ENCODE peak calls at places on chromosomes 13 and 19, in eight cellular contexts. T is uterus; B is aorta; S is CD8-positive, alpha-beta T cell; H is AG04450; N is ovary; O is left lung; D is cardiac muscle cell. U is an unnamed sample.

GRCh38 chr13:79525458-79525857 is 44.5 kb downstream of the NDFIP2 start:
- DNase-seq in N (no peak), H (no peak), D (no peak), O (no peak), B (no peak), S (no peak), T (no peak), U (no peak)

GRCh38 chr13:114015608-114016295 is 41.9 kb upstream of the C13orf46 start:
- DNase-seq in B (peak; percentile 76), D (no peak), H (no peak), O (peak; percentile 83), S (no peak), N (no peak), T (no peak), U (peak; percentile 76)

GRCh38 chr13:30616927-30617314 is 799 bp upstream of the USPL1 start:
- DNase-seq in B (no peak), D (peak; percentile 89), H (peak; percentile 46), O (no peak), T (peak; percentile 64), N (peak; percentile 73), S (no peak), U (no peak)

GRCh38 chr19:9936151-9937000 is at the start of gene OLFM2:
- DNase-seq in D (peak; percentile 55), H (no peak), S (no peak), O (no peak), N (peak; percentile 56), T (peak; percentile 54), B (no peak), U (peak; percentile 76)

GRCh38 chr19:10449037-10449436 is 28.7 kb downstream of the PDE4A start:
- DNase-seq in O (no peak), H (no peak), S (no peak), T (no peak), D (no peak), N (no peak), B (no peak), U (no peak)

GRCh38 chr13:106768991-106769390 is 201.1 kb upstream of the ARGLU1 start:
- DNase-seq in T (no peak), S (no peak), O (no peak), H (no peak), N (no peak), D (no peak), B (no peak), U (no peak)

GRCh38 chr13:67515895-67516294 is 285.8 kb upstream of the PCDH9 start:
- DNase-seq in B (no peak), N (no peak), H (peak; percentile 66), T (no peak), O (no peak), D (no peak), S (no peak), U (no peak)

GRCh38 chr19:35501684-35502083 is 11.4 kb upstream of the KRTDAP start:
- DNase-seq in T (peak; percentile 34), O (peak; percentile 75), N (peak; percentile 35), D (no peak), B (peak; percentile 64), H (no peak), S (no peak), U (no peak)

GRCh38 chr13:114101325-114101821 is 31.1 kb downstream of the RASA3 start:
- DNase-seq in H (no peak), B (peak; percentile 82), T (peak; percentile 41), D (no peak), N (no peak), S (no peak), O (peak; percentile 71), U (no peak)

GRCh38 chr13:79435549-79435948 is 29.5 kb upstream of the RBM26 start:
- DNase-seq in B (no peak), T (no peak), N (no peak), O (no peak), D (no peak), S (no peak), H (no peak), U (no peak)

GRCh38 chr19:18308051-18308947 is 14.6 kb downstream of the LSM4 start:
- DNase-seq in H (no peak), S (no peak), T (no peak), O (no peak), N (no peak), B (no peak), D (no peak), U (no peak)

GRCh38 chr13:105471683-105472082 is 1063.8 kb downstream of the EFNB2 start:
- DNase-seq in T (no peak), D (no peak), N (no peak), H (no peak), O (no peak), B (no peak), S (no peak), U (no peak)

GRCh38 chr13:29799041-29799440 is 51.4 kb downstream of the UBL3 start:
- DNase-seq in H (no peak), O (no peak), T (no peak), S (no peak), D (no peak), N (no peak), B (no peak), U (no peak)

GRCh38 chr19:31266196-31266595 is 83.0 kb downstream of the TSHZ3 start:
- DNase-seq in N (peak; percentile 42), D (no peak), B (no peak), O (no peak), H (no peak), S (no peak), T (no peak), U (no peak)

GRCh38 chr19:7242601-7243258 is 51.5 kb downstream of the INSR start:
- DNase-seq in N (peak; percentile 47), O (no peak), D (no peak), B (no peak), H (no peak), T (no peak), S (no peak), U (no peak)

GRCh38 chr19:33804021-33804799 is 7.5 kb downstream of the KCTD15 start:
- DNase-seq in N (peak; percentile 75), S (no peak), O (no peak), H (no peak), T (peak; percentile 81), D (no peak), B (peak; percentile 90), U (peak; percentile 83)

GRCh38 chr19:38320969-38321339 is 1.3 kb downstream of the KCNK6 start:
- DNase-seq in B (no peak), D (no peak), N (no peak), O (no peak), H (no peak), T (no peak), S (no peak), U (peak; percentile 60)
- H3K4me3 ChIP-seq in B (peak overlapping the region; percentile 67), D (no peak overlapping the region), N (peak overlapping the region; percentile 54), O (no peak overlapping the region), H (no peak overlapping the region), T (peak overlapping the region; percentile 54), S (no peak overlapping the region), U (no peak overlapping the region)

GRCh38 chr13:73189365-73189764 is 130.6 kb downstream of the KLF5 start:
- DNase-seq in O (no peak), B (no peak), D (no peak), T (no peak), H (no peak), S (no peak), N (no peak), U (no peak)
- H3K27ac ChIP-seq in O (no peak overlapping the region), B (no peak overlapping the region), D (no peak overlapping the region), T (no peak overlapping the region), H (no peak overlapping the region), S (no peak overlapping the region), N (no peak overlapping the region), U (no peak overlapping the region)

GRCh38 chr13:42615691-42616090 is 41.7 kb downstream of the TNFSF11 start:
- DNase-seq in S (no peak), H (no peak), T (no peak), D (no peak), N (no peak), O (no peak), B (no peak), U (no peak)

GRCh38 chr13:42612021-42612765 is 38.2 kb downstream of the TNFSF11 start:
- DNase-seq in S (no peak), T (no peak), B (no peak), N (no peak), H (no peak), O (no peak), D (no peak), U (no peak)

DNA sequence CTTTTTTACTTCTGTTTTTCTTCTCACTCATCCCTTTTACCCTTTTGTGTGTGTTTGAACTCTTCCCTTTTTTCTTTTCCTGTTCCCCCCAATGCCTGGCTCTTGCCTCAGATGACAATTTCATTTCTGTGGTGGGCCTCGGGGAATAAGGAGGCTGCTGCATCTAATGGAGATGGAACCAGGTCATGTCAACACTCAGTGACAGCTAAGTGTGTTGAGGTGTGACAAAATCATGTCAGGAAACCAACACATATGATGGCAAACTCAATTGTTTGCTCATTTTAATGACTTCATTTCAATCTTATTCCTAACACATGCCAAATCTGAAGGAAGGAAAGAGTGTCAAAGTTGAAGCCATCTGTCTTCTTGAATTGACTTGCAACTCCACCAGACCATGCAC is 36.7 kb downstream of the TNFSF11 start:
- DNase-seq in H (no peak), N (no peak), B (no peak), O (no peak), T (no peak), D (no peak), S (no peak), U (no peak)
- H3K4me3 ChIP-seq in H (no peak overlapping the region), N (no peak overlapping the region), B (no peak overlapping the region), O (no peak overlapping the region), T (no peak overlapping the region), D (no peak overlapping the region), S (no peak overlapping the region), U (no peak overlapping the region)

DNA sequence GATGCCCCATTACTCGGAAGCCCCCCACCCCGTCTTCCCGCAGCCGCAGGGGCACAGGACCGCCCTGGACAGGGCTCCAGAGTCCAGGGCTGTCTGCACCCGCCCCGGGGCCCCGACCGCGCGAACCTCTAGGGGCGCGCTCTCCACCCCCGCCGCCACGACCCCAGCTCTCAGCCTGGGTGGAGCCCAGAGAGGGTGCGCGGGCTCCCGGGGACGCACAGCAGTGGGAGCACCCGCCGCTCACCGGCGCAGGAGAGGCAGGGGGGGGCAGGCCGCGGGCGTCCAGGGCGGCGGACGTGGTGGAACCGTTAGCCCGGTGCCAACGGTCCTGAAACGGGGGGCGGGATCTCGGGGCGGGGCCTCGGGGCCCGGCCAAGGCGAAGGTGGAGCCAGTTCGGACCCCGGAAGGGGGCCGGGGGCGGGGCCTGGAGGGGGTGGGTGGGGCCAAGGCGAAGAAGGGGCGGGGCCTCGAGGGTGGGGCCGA is at the start of gene ATP8B3:
- DNase-seq in T (no peak), N (no peak), B (peak; percentile 94), D (no peak), H (no peak), O (no peak), S (no peak), U (no peak)
- H3K27ac ChIP-seq in T (peak within 1 kb of the TSS; percentile 77), N (peak within 1 kb of the TSS; percentile 80), B (peak within 1 kb of the TSS; percentile 58), D (no peak within 1 kb of the TSS), H (peak within 1 kb of the TSS; percentile 65), O (peak within 1 kb of the TSS; percentile 81), S (peak within 1 kb of the TSS; percentile 34), U (peak within 1 kb of the TSS; percentile 40)

GRCh38 chr19:55677572-55678028 is 2.6 kb downstream of the EPN1 start:
- DNase-seq in H (no peak), N (no peak), S (no peak), T (no peak), D (no peak), O (peak; percentile 20), B (no peak), U (no peak)
- H3K4me3 ChIP-seq in H (no peak overlapping the region), N (no peak overlapping the region), S (no peak overlapping the region), T (no peak overlapping the region), D (no peak overlapping the region), O (no peak overlapping the region), B (no peak overlapping the region), U (no peak overlapping the region)

U was measured in right cardiac atrium.